ENCODE peak calls at places on chromosomes 5 and 9, in ten cellular contexts. K is Calu3, N is heart left ventricle, G is WTC11, T is WERI-Rb-1, M is adrenal gland, J is astrocyte, Y is nephron progenitor cell, P is omental fat pad, L is colonic mucosa. H is an unnamed sample.

GRCh38 chr9:110521211-110521610 is 58.3 kb downstream of the SVEP1 start:
- DNase-seq in K (no peak), N (no peak), G (no peak), T (no peak), M (no peak), J (no peak), Y (no peak), P (no peak), L (no peak), H (no peak)

GRCh38 chr5:128579669-128580068 is 41.6 kb upstream of the FBN2 start:
- DNase-seq in K (no peak), N (no peak), G (no peak), T (no peak), M (no peak), J (peak), Y (no peak), P (no peak), L (no peak), H (no peak)

GRCh38 chr5:59296317-59297264 is 596.9 kb downstream of the PDE4D start:
- DNase-seq in K (no peak), N (no peak), G (no peak), T (no peak), M (no peak), J (peak), Y (no peak), P (no peak), L (no peak), H (no peak)

GRCh38 chr9:36471359-36471758 is 71.3 kb upstream of the RNF38 start:
- DNase-seq in K (no peak), N (no peak), G (no peak), T (no peak), M (no peak), J (no peak), Y (no peak), P (no peak), L (no peak), H (no peak)

GRCh38 chr5:169705322-169705721 is 68.2 kb downstream of the DOCK2 start:
- DNase-seq in K (no peak), N (no peak), G (no peak), T (no peak), M (no peak), J (no peak), Y (no peak), P (no peak), L (no peak), H (no peak)

GRCh38 chr9:3773661-3774060 is 247.9 kb upstream of the RFX3 start:
- DNase-seq in K (no peak), N (no peak), G (no peak), T (no peak), M (no peak), J (no peak), Y (no peak), P (no peak), L (no peak), H (no peak)

GRCh38 chr5:74624501-74624900 is 16.0 kb downstream of the ENC1 start:
- DNase-seq in K (peak), N (no peak), G (no peak), T (no peak), M (no peak), J (peak), Y (no peak), P (no peak), L (no peak), H (no peak)

GRCh38 chr5:148913985-148914421 is 87.6 kb downstream of the ADRB2 start:
- DNase-seq in K (peak), N (no peak), G (no peak), T (no peak), M (no peak), J (peak), Y (no peak), P (no peak), L (no peak), H (no peak)

GRCh38 chr9:104868687-104869404 is 59.1 kb downstream of the ABCA1 start:
- DNase-seq in K (peak), N (peak), G (peak), T (peak), M (peak), J (peak), Y (peak), P (no peak), L (peak), H (peak)

GRCh38 chr5:127367912-127368468 is 77.4 kb downstream of the MEGF10 start:
- DNase-seq in K (no peak), N (no peak), G (no peak), T (no peak), M (no peak), J (no peak), Y (no peak), P (no peak), L (no peak), H (no peak)

GRCh38 chr5:127375124-127375523 is 84.5 kb downstream of the MEGF10 start:
- DNase-seq in K (no peak), N (no peak), G (no peak), T (no peak), M (no peak), J (no peak), Y (no peak), P (no peak), L (no peak), H (no peak)

GRCh38 chr5:127369772-127370171 is 79.2 kb downstream of the MEGF10 start:
- DNase-seq in K (no peak), N (no peak), G (no peak), T (peak), M (no peak), J (no peak), Y (no peak), P (no peak), L (no peak), H (no peak)

GRCh38 chr5:127373858-127374491 is 83.4 kb downstream of the MEGF10 start:
- DNase-seq in K (no peak), N (no peak), G (no peak), T (no peak), M (no peak), J (no peak), Y (no peak), P (no peak), L (no peak), H (no peak)
- TF ChIP-seq CTCF in K (peak), N (no peak), G (peak), T (peak), M (no peak), J (peak), Y (no peak), P (no peak), L (peak), H (peak)

GRCh38 chr9:109139851-109140250 is 20.1 kb upstream of the TMEM245 start:
- DNase-seq in K (no peak), N (no peak), G (no peak), T (no peak), M (no peak), J (no peak), Y (no peak), P (no peak), L (no peak), H (no peak)

GRCh38 chr9:109141375-109141774 is 21.6 kb upstream of the TMEM245 start:
- DNase-seq in K (no peak), N (no peak), G (no peak), T (no peak), M (no peak), J (no peak), Y (no peak), P (no peak), L (no peak), H (no peak)

GRCh38 chr9:109138421-109138820 is 18.7 kb upstream of the TMEM245 start:
- DNase-seq in K (no peak), N (no peak), G (no peak), T (no peak), M (no peak), J (no peak), Y (no peak), P (no peak), L (no peak), H (no peak)

GRCh38 chr9:109145062-109145461 is 22.0 kb downstream of the FRRS1L start:
- DNase-seq in K (no peak), N (no peak), G (no peak), T (no peak), M (no peak), J (no peak), Y (no peak), P (no peak), L (no peak), H (no peak)

DNA sequence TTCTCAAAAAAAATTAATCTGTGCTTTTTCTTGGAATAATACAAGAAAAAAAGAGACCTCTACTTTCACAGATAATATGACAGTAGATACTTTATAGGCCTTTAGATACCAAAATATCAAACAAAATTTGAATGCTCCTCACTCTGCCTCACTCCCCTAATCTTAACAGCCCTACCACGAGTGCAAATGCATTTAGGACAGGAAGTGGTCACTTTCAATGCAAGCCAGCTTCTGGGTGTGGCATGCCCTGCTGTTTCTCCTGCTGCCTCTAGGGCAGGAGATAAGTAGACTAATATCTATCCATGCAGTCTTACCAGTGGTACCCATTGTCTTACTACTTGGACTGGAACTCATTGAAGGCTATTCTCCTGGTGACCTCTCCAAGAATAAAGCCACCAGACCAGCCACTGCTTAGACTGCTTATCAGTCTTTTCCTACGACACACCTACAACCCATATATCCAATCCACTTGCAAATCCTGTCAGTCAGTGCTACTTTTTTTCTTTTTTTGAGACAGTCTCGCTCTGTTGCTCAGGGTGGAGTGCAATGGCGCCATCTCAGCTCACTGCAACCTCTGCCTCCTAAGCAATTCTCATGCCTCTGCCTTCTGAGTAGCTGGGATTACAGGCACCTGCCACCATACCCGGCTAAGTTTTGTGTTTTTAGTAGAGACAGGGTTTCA is 23.0 kb downstream of the FRRS1L start:
- DNase-seq in K (peak), N (no peak), G (peak), T (peak), M (no peak), J (peak), Y (no peak), P (no peak), L (no peak), H (no peak)
- TF ChIP-seq CTCF in K (peak), N (no peak), G (no peak), T (peak), M (no peak), J (peak), Y (peak), P (no peak), L (peak), H (peak)

DNA sequence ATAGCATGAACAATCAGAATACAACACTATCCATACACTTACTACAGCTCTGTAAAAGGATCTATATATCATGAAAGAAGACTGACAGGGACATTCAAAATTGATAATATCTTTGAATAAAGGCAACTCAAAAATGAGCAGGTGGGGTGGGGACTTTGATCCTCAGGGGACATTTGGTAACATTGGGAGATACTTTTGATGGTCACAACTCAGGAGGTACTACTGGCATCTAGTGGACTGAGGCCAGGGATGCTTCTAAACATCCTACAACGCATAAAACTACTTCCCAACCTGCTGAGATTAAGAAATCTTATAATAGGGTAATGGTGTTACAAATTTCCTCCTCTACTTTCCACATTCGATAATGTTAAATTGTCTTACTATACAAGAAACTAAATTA is 243.9 kb downstream of the ARL15 start:
- DNase-seq in K (no peak), N (no peak), G (no peak), T (no peak), M (no peak), J (no peak), Y (no peak), P (no peak), L (no peak), H (no peak)
- TF ChIP-seq CTCF in K (no peak), N (no peak), G (no peak), T (no peak), M (no peak), J (no peak), Y (no peak), P (no peak), L (no peak), H (no peak)

DNA sequence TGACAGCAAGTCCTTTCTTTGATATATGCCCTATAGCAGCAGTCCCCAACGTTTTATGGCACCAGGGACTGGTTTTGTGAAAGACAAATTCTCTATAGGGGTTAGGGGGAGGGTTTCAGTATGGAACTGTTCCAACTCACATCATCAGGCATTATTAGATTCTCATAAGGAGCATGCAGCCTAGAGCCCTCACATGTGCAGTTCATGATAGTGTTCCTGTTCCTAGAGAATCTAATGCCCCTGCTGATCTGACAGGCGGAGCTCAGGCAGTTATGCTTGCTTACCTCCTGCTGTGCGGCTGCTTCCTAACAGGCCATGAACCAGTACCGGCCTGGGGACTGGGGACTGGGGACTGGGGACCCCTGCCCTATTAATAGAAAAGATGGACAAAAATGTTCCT is 2.7 kb upstream of the RAPGEF6 start:
- DNase-seq in K (no peak), N (no peak), G (peak), T (no peak), M (no peak), J (no peak), Y (no peak), P (no peak), L (no peak), H (no peak)
- TF ChIP-seq CTCF in K (no peak), N (no peak), G (no peak), T (no peak), M (no peak), J (no peak), Y (no peak), P (no peak), L (no peak), H (no peak)

DNA sequence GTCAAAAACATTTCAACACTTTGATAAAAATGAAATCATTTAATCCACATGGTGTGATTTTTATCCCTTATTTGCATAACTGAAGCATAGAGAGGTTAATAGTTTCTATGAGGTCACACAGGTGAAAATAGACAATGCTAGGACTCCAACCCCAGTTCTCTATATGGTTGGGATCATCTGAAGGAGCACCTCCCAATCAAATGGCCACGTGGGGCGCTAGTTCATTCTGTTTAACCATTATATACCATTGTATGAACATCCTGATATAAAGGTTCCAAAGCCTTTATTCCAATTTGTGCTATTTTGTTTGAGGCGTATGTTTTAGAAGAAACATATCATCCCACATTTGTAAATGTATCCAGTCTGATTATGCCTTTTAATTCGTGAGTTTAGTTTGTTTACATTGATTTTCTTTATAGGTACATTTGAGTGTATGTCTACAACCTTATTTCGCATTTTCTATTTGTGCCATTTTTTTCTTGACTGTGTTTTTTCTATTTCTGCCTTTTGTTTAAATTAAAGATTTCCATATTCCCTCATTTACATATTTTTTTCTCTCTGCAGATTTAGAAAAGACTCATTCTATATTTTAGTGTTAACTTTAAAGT is 1092.0 kb downstream of the MAT2B start:
- DNase-seq in K (peak), N (no peak), G (peak), T (peak), M (no peak), J (no peak), Y (peak), P (no peak), L (no peak), H (peak)
- TF ChIP-seq CTCF in K (no peak), N (no peak), G (peak), T (no peak), M (no peak), J (peak), Y (peak), P (no peak), L (no peak), H (peak)

GRCh38 chr5:111685969-111686368 is 71.0 kb downstream of the NREP start:
- DNase-seq in K (no peak), N (no peak), G (peak), T (peak), M (no peak), J (no peak), Y (no peak), P (no peak), L (no peak), H (no peak)
- TF ChIP-seq CTCF in K (peak), N (no peak), G (no peak), T (peak), M (no peak), J (no peak), Y (no peak), P (no peak), L (no peak), H (no peak)

GRCh38 chr9:32385135-32385884 is 867 bp downstream of the ACO1 start:
- DNase-seq in K (no peak), N (no peak), G (no peak), T (no peak), M (no peak), J (no peak), Y (no peak), P (no peak), L (no peak), H (no peak)

GRCh38 chr9:32382582-32383320 is 1.7 kb upstream of the ACO1 start:
- DNase-seq in K (no peak), N (no peak), G (no peak), T (no peak), M (no peak), J (no peak), Y (no peak), P (no peak), L (no peak), H (no peak)

GRCh38 chr9:32385885-32386283 is 1.4 kb downstream of the ACO1 start:
- DNase-seq in K (no peak), N (no peak), G (no peak), T (no peak), M (no peak), J (no peak), Y (no peak), P (no peak), L (no peak), H (no peak)

GRCh38 chr9:32384002-32384363 is 460 bp upstream of the ACO1 start:
- DNase-seq in K (no peak), N (no peak), G (no peak), T (peak), M (no peak), J (no peak), Y (no peak), P (no peak), L (no peak), H (no peak)

GRCh38 chr9:32384364-32385134 is at the start of gene ACO1:
- DNase-seq in K (peak), N (peak), G (peak), T (peak), M (peak), J (peak), Y (peak), P (peak), L (peak), H (peak)
- TF ChIP-seq CTCF in K (no peak), N (peak), G (no peak), T (no peak), M (no peak), J (no peak), Y (no peak), P (no peak), L (no peak), H (no peak)

GRCh38 chr5:130077007-130077406 is 172.7 kb downstream of the CHSY3 start:
- DNase-seq in K (no peak), N (no peak), G (no peak), T (no peak), M (no peak), J (no peak), Y (no peak), P (no peak), L (no peak), H (no peak)
- TF ChIP-seq CTCF in K (no peak), N (no peak), G (no peak), T (no peak), M (no peak), J (no peak), Y (no peak), P (no peak), L (no peak), H (no peak)

GRCh38 chr5:160317447-160317846 is 5.1 kb upstream of the CCNJL start:
- DNase-seq in K (no peak), N (no peak), G (no peak), T (no peak), M (no peak), J (no peak), Y (no peak), P (no peak), L (no peak), H (no peak)
- TF ChIP-seq CTCF in K (no peak), N (no peak), G (no peak), T (no peak), M (no peak), J (no peak), Y (no peak), P (no peak), L (no peak), H (no peak)

GRCh38 chr5:42636425-42636824 is 120.2 kb upstream of the CCDC152 start:
- DNase-seq in K (no peak), N (no peak), G (no peak), T (no peak), M (no peak), J (no peak), Y (no peak), P (no peak), L (no peak), H (no peak)
- TF ChIP-seq CTCF in K (peak), N (no peak), G (no peak), T (no peak), M (no peak), J (no peak), Y (peak), P (no peak), L (no peak), H (peak)